ENCODE peak calls at places on chromosome 11, in nine cellular contexts. One of them, this sample, is unnamed.

GRCh38 chr11:18770479-18771125 is 21.0 kb downstream of the PTPN5 start:
- DNase-seq in RWPE1: no peak
- DNase-seq in IMR-90: no peak
- DNase-seq in endodermal cell: no peak
- DNase-seq in H1: no peak
- DNase-seq in cardiac muscle cell: no peak
- DNase-seq in lower lobe of right lung: no peak
- DNase-seq in right atrium auricular region: no peak
- DNase-seq in transverse colon: no peak
- DNase-seq in this sample: no peak

GRCh38 chr11:133197425-133197824 is 334.9 kb downstream of the OPCML start:
- DNase-seq in RWPE1: no peak
- DNase-seq in IMR-90: no peak
- DNase-seq in endodermal cell: no peak
- DNase-seq in H1: no peak
- DNase-seq in cardiac muscle cell: no peak
- DNase-seq in lower lobe of right lung: no peak
- DNase-seq in right atrium auricular region: no peak
- DNase-seq in transverse colon: no peak
- DNase-seq in this sample: no peak

GRCh38 chr11:112928136-112928535 is 33.1 kb upstream of the NCAM1 start:
- DNase-seq in RWPE1: no peak
- DNase-seq in IMR-90: no peak
- DNase-seq in endodermal cell: no peak
- DNase-seq in H1: no peak
- DNase-seq in cardiac muscle cell: no peak
- DNase-seq in lower lobe of right lung: no peak
- DNase-seq in right atrium auricular region: no peak
- DNase-seq in transverse colon: no peak
- DNase-seq in this sample: no peak

GRCh38 chr11:6354651-6355485 is 34.6 kb upstream of the CAVIN3 start:
- DNase-seq in RWPE1: no peak
- DNase-seq in IMR-90: no peak
- DNase-seq in endodermal cell: no peak
- DNase-seq in H1: no peak
- DNase-seq in cardiac muscle cell: no peak
- DNase-seq in lower lobe of right lung: no peak
- DNase-seq in right atrium auricular region: no peak
- DNase-seq in transverse colon: no peak
- DNase-seq in this sample: no peak

GRCh38 chr11:72553748-72554147 is 119.4 kb upstream of the CLPB start:
- DNase-seq in RWPE1: no peak
- DNase-seq in IMR-90: no peak
- DNase-seq in endodermal cell: peak; percentile 84
- DNase-seq in H1: peak; percentile 74
- DNase-seq in cardiac muscle cell: peak; percentile 14
- DNase-seq in lower lobe of right lung: no peak
- DNase-seq in right atrium auricular region: peak; percentile 50
- DNase-seq in transverse colon: no peak
- DNase-seq in this sample: no peak

GRCh38 chr11:108970221-108970991 is 305.5 kb downstream of the DDX10 start:
- DNase-seq in RWPE1: no peak
- DNase-seq in IMR-90: no peak
- DNase-seq in endodermal cell: no peak
- DNase-seq in H1: no peak
- DNase-seq in cardiac muscle cell: peak; percentile 43
- DNase-seq in lower lobe of right lung: no peak
- DNase-seq in right atrium auricular region: no peak
- DNase-seq in transverse colon: no peak
- DNase-seq in this sample: no peak

GRCh38 chr11:15714641-15715399 is 600.1 kb downstream of the INSC start:
- DNase-seq in RWPE1: no peak
- DNase-seq in IMR-90: peak; percentile 60
- DNase-seq in endodermal cell: peak; percentile 23
- DNase-seq in H1: no peak
- DNase-seq in cardiac muscle cell: no peak
- DNase-seq in lower lobe of right lung: no peak
- DNase-seq in right atrium auricular region: no peak
- DNase-seq in transverse colon: no peak
- DNase-seq in this sample: no peak

GRCh38 chr11:124946735-124947141 is 7.3 kb upstream of the CCDC15 start:
- DNase-seq in RWPE1: peak; percentile 56
- DNase-seq in IMR-90: peak; percentile 40
- DNase-seq in endodermal cell: no peak
- DNase-seq in H1: no peak
- DNase-seq in cardiac muscle cell: no peak
- DNase-seq in lower lobe of right lung: no peak
- DNase-seq in right atrium auricular region: no peak
- DNase-seq in transverse colon: no peak
- DNase-seq in this sample: no peak

GRCh38 chr11:83801799-83802198 is 515.6 kb upstream of the CCDC90B start:
- DNase-seq in RWPE1: no peak
- DNase-seq in IMR-90: no peak
- DNase-seq in endodermal cell: no peak
- DNase-seq in H1: no peak
- DNase-seq in cardiac muscle cell: no peak
- DNase-seq in lower lobe of right lung: no peak
- DNase-seq in right atrium auricular region: no peak
- DNase-seq in transverse colon: no peak
- DNase-seq in this sample: no peak

GRCh38 chr11:32562839-32563599 is 20.6 kb upstream of the EIF3M start:
- DNase-seq in RWPE1: no peak
- DNase-seq in IMR-90: peak; percentile 57
- DNase-seq in endodermal cell: no peak
- DNase-seq in H1: no peak
- DNase-seq in cardiac muscle cell: peak; percentile 56
- DNase-seq in lower lobe of right lung: no peak
- DNase-seq in right atrium auricular region: no peak
- DNase-seq in transverse colon: no peak
- DNase-seq in this sample: no peak

GRCh38 chr11:9568854-9569587 is 4.4 kb upstream of the WEE1 start:
- DNase-seq in RWPE1: peak; percentile 78
- DNase-seq in IMR-90: peak; percentile 89
- DNase-seq in endodermal cell: peak; percentile 84
- DNase-seq in H1: no peak
- DNase-seq in cardiac muscle cell: peak; percentile 93
- DNase-seq in lower lobe of right lung: peak; percentile 61
- DNase-seq in right atrium auricular region: peak; percentile 83
- DNase-seq in transverse colon: peak; percentile 86
- DNase-seq in this sample: peak; percentile 87

GRCh38 chr11:119741369-119742262 is 12.6 kb upstream of the NECTIN1 start:
- DNase-seq in RWPE1: no peak
- DNase-seq in IMR-90: no peak
- DNase-seq in endodermal cell: peak; percentile 93
- DNase-seq in H1: peak; percentile 95
- DNase-seq in cardiac muscle cell: peak; percentile 34
- DNase-seq in lower lobe of right lung: peak; percentile 74
- DNase-seq in right atrium auricular region: no peak
- DNase-seq in transverse colon: peak; percentile 75
- DNase-seq in this sample: no peak

GRCh38 chr11:93016595-93016994 is 47.1 kb downstream of the MTNR1B start:
- DNase-seq in RWPE1: no peak
- DNase-seq in IMR-90: no peak
- DNase-seq in endodermal cell: no peak
- DNase-seq in H1: no peak
- DNase-seq in cardiac muscle cell: no peak
- DNase-seq in lower lobe of right lung: no peak
- DNase-seq in right atrium auricular region: no peak
- DNase-seq in transverse colon: no peak
- DNase-seq in this sample: no peak

GRCh38 chr11:68959465-68960298 is 21.1 kb downstream of the MRGPRD start:
- DNase-seq in RWPE1: no peak
- DNase-seq in IMR-90: no peak
- DNase-seq in endodermal cell: peak; percentile 31
- DNase-seq in H1: no peak
- DNase-seq in cardiac muscle cell: no peak
- DNase-seq in lower lobe of right lung: peak; percentile 29
- DNase-seq in right atrium auricular region: no peak
- DNase-seq in transverse colon: no peak
- DNase-seq in this sample: no peak

GRCh38 chr11:88292156-88292844 is 45.2 kb downstream of the CTSC start:
- DNase-seq in RWPE1: peak; percentile 20
- DNase-seq in IMR-90: peak; percentile 22
- DNase-seq in endodermal cell: no peak
- DNase-seq in H1: no peak
- DNase-seq in cardiac muscle cell: peak; percentile 38
- DNase-seq in lower lobe of right lung: no peak
- DNase-seq in right atrium auricular region: no peak
- DNase-seq in transverse colon: peak; percentile 58
- DNase-seq in this sample: no peak

GRCh38 chr11:65872555-65873279 is at the start of gene EFEMP2:
- DNase-seq in RWPE1: no peak
- DNase-seq in IMR-90: no peak
- DNase-seq in endodermal cell: no peak
- DNase-seq in H1: peak; percentile 61
- DNase-seq in cardiac muscle cell: peak; percentile 68
- DNase-seq in lower lobe of right lung: peak; percentile 64
- DNase-seq in right atrium auricular region: no peak
- DNase-seq in transverse colon: no peak
- DNase-seq in this sample: no peak

GRCh38 chr11:18611196-18611595 is 11.6 kb downstream of the MISFA start:
- DNase-seq in RWPE1: no peak
- DNase-seq in IMR-90: peak; percentile 18
- DNase-seq in endodermal cell: no peak
- DNase-seq in H1: no peak
- DNase-seq in cardiac muscle cell: peak; percentile 22
- DNase-seq in lower lobe of right lung: no peak
- DNase-seq in right atrium auricular region: no peak
- DNase-seq in transverse colon: no peak
- DNase-seq in this sample: no peak

DNA sequence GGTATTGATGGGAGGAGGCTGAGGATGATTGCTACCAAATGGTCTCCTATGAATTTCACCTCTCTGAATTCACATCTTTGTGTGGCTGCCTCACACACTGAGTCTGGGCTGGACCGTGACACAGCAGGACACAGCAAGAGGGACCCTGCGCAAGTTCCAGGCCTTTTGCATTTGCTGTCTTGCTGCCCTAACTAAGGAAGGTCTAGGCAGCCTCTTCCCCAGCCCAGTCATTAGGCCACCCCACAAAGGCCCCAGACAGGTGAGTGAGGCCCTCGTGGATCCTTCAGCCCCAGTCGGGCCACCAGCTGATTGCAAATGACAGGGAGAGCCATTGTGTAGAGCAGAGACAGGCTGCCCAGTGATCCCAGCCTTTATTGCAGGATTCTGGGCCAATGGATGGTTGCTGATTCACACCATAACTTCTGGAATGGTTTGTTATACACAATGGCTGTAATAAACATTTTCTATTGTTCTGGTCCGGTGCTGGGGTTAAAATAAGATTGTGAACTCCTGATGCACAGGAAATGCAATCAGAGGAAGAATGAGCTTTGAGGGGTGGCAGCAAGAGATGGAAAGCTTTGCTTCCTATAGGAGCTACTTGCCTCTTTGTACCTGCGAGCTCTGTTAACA is 28.5 kb upstream of the CSNK2A3 start:
- DNase-seq in RWPE1: no peak
- DNase-seq in IMR-90: no peak
- DNase-seq in endodermal cell: peak; percentile 13
- DNase-seq in H1: no peak
- DNase-seq in cardiac muscle cell: no peak
- DNase-seq in lower lobe of right lung: no peak
- DNase-seq in right atrium auricular region: no peak
- DNase-seq in transverse colon: no peak
- DNase-seq in this sample: no peak
- H3K27ac ChIP-seq in RWPE1: no peak overlapping the region
- H3K27ac ChIP-seq in IMR-90: no peak overlapping the region
- H3K27ac ChIP-seq in endodermal cell: no peak overlapping the region
- H3K27ac ChIP-seq in H1: no peak overlapping the region
- H3K27ac ChIP-seq in cardiac muscle cell: no peak overlapping the region
- H3K27ac ChIP-seq in lower lobe of right lung: no peak overlapping the region
- H3K27ac ChIP-seq in right atrium auricular region: no peak overlapping the region
- H3K27ac ChIP-seq in transverse colon: no peak overlapping the region
- H3K27ac ChIP-seq in this sample: no peak overlapping the region

GRCh38 chr11:74739546-74740270 is 8.5 kb upstream of the CHRDL2 start:
- DNase-seq in RWPE1: peak; percentile 79
- DNase-seq in IMR-90: peak; percentile 73
- DNase-seq in endodermal cell: peak; percentile 84
- DNase-seq in H1: no peak
- DNase-seq in cardiac muscle cell: peak; percentile 79
- DNase-seq in lower lobe of right lung: no peak
- DNase-seq in right atrium auricular region: no peak
- DNase-seq in transverse colon: peak; percentile 45
- DNase-seq in this sample: peak; percentile 35
- TF ChIP-seq CTCF in RWPE1: peak; percentile 88
- TF ChIP-seq CTCF in IMR-90: peak; percentile 91
- TF ChIP-seq CTCF in endodermal cell: peak; percentile 92
- TF ChIP-seq CTCF in H1: peak; percentile 86
- TF ChIP-seq CTCF in cardiac muscle cell: peak; percentile 94
- TF ChIP-seq CTCF in lower lobe of right lung: peak; percentile 85
- TF ChIP-seq CTCF in right atrium auricular region: peak; percentile 73
- TF ChIP-seq CTCF in transverse colon: peak; percentile 85
- TF ChIP-seq CTCF in this sample: peak; percentile 95

GRCh38 chr11:46678741-46679130 is 21.7 kb downstream of the ARHGAP1 start:
- DNase-seq in RWPE1: no peak
- DNase-seq in IMR-90: no peak
- DNase-seq in endodermal cell: no peak
- DNase-seq in H1: no peak
- DNase-seq in cardiac muscle cell: no peak
- DNase-seq in lower lobe of right lung: no peak
- DNase-seq in right atrium auricular region: no peak
- DNase-seq in transverse colon: no peak
- DNase-seq in this sample: no peak

GRCh38 chr11:46679252-46680163 is 20.9 kb downstream of the ARHGAP1 start:
- DNase-seq in RWPE1: no peak
- DNase-seq in IMR-90: no peak
- DNase-seq in endodermal cell: no peak
- DNase-seq in H1: no peak
- DNase-seq in cardiac muscle cell: no peak
- DNase-seq in lower lobe of right lung: no peak
- DNase-seq in right atrium auricular region: no peak
- DNase-seq in transverse colon: no peak
- DNase-seq in this sample: no peak

GRCh38 chr11:46676436-46677158 is 23.8 kb downstream of the ARHGAP1 start:
- DNase-seq in RWPE1: no peak
- DNase-seq in IMR-90: no peak
- DNase-seq in endodermal cell: no peak
- DNase-seq in H1: no peak
- DNase-seq in cardiac muscle cell: no peak
- DNase-seq in lower lobe of right lung: no peak
- DNase-seq in right atrium auricular region: no peak
- DNase-seq in transverse colon: no peak
- DNase-seq in this sample: no peak

GRCh38 chr11:46677169-46677568 is 23.2 kb downstream of the ARHGAP1 start:
- DNase-seq in RWPE1: no peak
- DNase-seq in IMR-90: no peak
- DNase-seq in endodermal cell: no peak
- DNase-seq in H1: no peak
- DNase-seq in cardiac muscle cell: no peak
- DNase-seq in lower lobe of right lung: no peak
- DNase-seq in right atrium auricular region: no peak
- DNase-seq in transverse colon: no peak
- DNase-seq in this sample: no peak

GRCh38 chr11:46677991-46678740 is 22.3 kb downstream of the ARHGAP1 start:
- DNase-seq in RWPE1: no peak
- DNase-seq in IMR-90: peak; percentile 60
- DNase-seq in endodermal cell: peak; percentile 57
- DNase-seq in H1: peak; percentile 47
- DNase-seq in cardiac muscle cell: no peak
- DNase-seq in lower lobe of right lung: no peak
- DNase-seq in right atrium auricular region: no peak
- DNase-seq in transverse colon: no peak
- DNase-seq in this sample: no peak
- H3K27ac ChIP-seq in RWPE1: peak overlapping the region; percentile 85
- H3K27ac ChIP-seq in IMR-90: no peak overlapping the region
- H3K27ac ChIP-seq in endodermal cell: no peak overlapping the region
- H3K27ac ChIP-seq in H1: no peak overlapping the region
- H3K27ac ChIP-seq in cardiac muscle cell: no peak overlapping the region
- H3K27ac ChIP-seq in lower lobe of right lung: no peak overlapping the region
- H3K27ac ChIP-seq in right atrium auricular region: peak overlapping the region; percentile 88
- H3K27ac ChIP-seq in transverse colon: no peak overlapping the region
- H3K27ac ChIP-seq in this sample: no peak overlapping the region

GRCh38 chr11:102309621-102310541 is 7.4 kb upstream of the BIRC3 start:
- DNase-seq in RWPE1: no peak
- DNase-seq in IMR-90: no peak
- DNase-seq in endodermal cell: peak; percentile 84
- DNase-seq in H1: peak; percentile 79
- DNase-seq in cardiac muscle cell: no peak
- DNase-seq in lower lobe of right lung: no peak
- DNase-seq in right atrium auricular region: no peak
- DNase-seq in transverse colon: no peak
- DNase-seq in this sample: no peak
- TF ChIP-seq CTCF in RWPE1: no peak
- TF ChIP-seq CTCF in IMR-90: no peak
- TF ChIP-seq CTCF in endodermal cell: peak; percentile 78
- TF ChIP-seq CTCF in H1: peak; percentile 72
- TF ChIP-seq CTCF in cardiac muscle cell: no peak
- TF ChIP-seq CTCF in lower lobe of right lung: no peak
- TF ChIP-seq CTCF in right atrium auricular region: no peak
- TF ChIP-seq CTCF in transverse colon: no peak
- TF ChIP-seq CTCF in this sample: peak; percentile 22